ENCODE peak calls at places on chromosome X, in six cellular contexts. X is GM12865; A is nephron progenitor cell; S is AG09309; N is NB4; O is CD4-positive, alpha-beta T cell. I is an unnamed sample.

GRCh38 chrX:3066555-3066954 is 25.3 kb downstream of the ARSF start:
- DNase-seq in X (no peak), A (no peak), S (no peak), N (peak; percentile 45), O (no peak), I (no peak)

GRCh38 chrX:133544105-133544504 is 128.8 kb upstream of the GPC4 start:
- DNase-seq in X (no peak), A (no peak), S (peak; percentile 24), N (no peak), O (no peak), I (no peak)

GRCh38 chrX:120677017-120677652 is 47.3 kb upstream of the C1GALT1C1 start:
- DNase-seq in X (no peak), A (no peak), S (no peak), N (peak; percentile 12), O (no peak), I (no peak)

GRCh38 chrX:119753001-119753400 is 5.4 kb upstream of the SOWAHD start:
- DNase-seq in X (no peak), A (no peak), S (no peak), N (no peak), O (no peak), I (no peak)

GRCh38 chrX:142994988-142995387 is 30.7 kb upstream of the SPANXN4 start:
- DNase-seq in X (no peak), A (no peak), S (no peak), N (no peak), O (no peak), I (no peak)

GRCh38 chrX:7158468-7158990 is 10.6 kb upstream of the PUDP start:
- DNase-seq in X (no peak), A (no peak), S (no peak), N (no peak), O (no peak), I (no peak)

GRCh38 chrX:75156537-75156945 is 458 bp upstream of the ABCB7 start:
- DNase-seq in X (peak; percentile 21), A (no peak), S (peak; percentile 1), N (peak; percentile 51), O (no peak), I (no peak)

GRCh38 chrX:150504399-150505186 is 63.8 kb upstream of the MTM1 start:
- DNase-seq in X (no peak), A (no peak), S (no peak), N (no peak), O (no peak), I (no peak)

GRCh38 chrX:152861826-152862225 is 31.0 kb downstream of the NSDHL start:
- DNase-seq in X (no peak), A (no peak), S (no peak), N (no peak), O (no peak), I (no peak)

GRCh38 chrX:110992611-110993010 is 103.4 kb upstream of the PAK3 start:
- DNase-seq in X (peak; percentile 27), A (peak; percentile 41), S (no peak), N (peak; percentile 30), O (peak; percentile 2), I (no peak)

GRCh38 chrX:112874140-112874539 is 33.5 kb upstream of the AMOT start:
- DNase-seq in X (no peak), A (no peak), S (no peak), N (no peak), O (no peak), I (no peak)

GRCh38 chrX:42771836-42772335 is 6.1 kb downstream of the PPP1R2C start:
- DNase-seq in X (no peak), A (no peak), S (no peak), N (no peak), O (no peak), I (no peak)

GRCh38 chrX:154541896-154542722 is 4.5 kb downstream of the G6PD start:
- DNase-seq in X (no peak), A (no peak), S (peak; percentile 76), N (peak; percentile 91), O (no peak), I (peak; percentile 72)

GRCh38 chrX:9905288-9905687 is 61.9 kb upstream of the CLDN34 start:
- DNase-seq in X (no peak), A (no peak), S (no peak), N (no peak), O (no peak), I (no peak)

GRCh38 chrX:12315526-12315925 is 177.3 kb downstream of the FRMPD4 start:
- DNase-seq in X (no peak), A (no peak), S (no peak), N (no peak), O (no peak), I (no peak)

GRCh38 chrX:153226344-153227190 is 47.5 kb downstream of the MAGEA1 start:
- DNase-seq in X (no peak), A (peak; percentile 83), S (no peak), N (peak; percentile 49), O (no peak), I (no peak)

GRCh38 chrX:9866633-9867032 is 80.4 kb downstream of the SHROOM2 start:
- DNase-seq in X (no peak), A (no peak), S (no peak), N (no peak), O (no peak), I (no peak)

GRCh38 chrX:123087326-123087725 is 96.8 kb upstream of the GRIA3 start:
- DNase-seq in X (no peak), A (no peak), S (peak; percentile 39), N (peak; percentile 44), O (no peak), I (no peak)

GRCh38 chrX:38095971-38096529 is 89.7 kb downstream of the SYTL5 start:
- DNase-seq in X (peak; percentile 4), A (no peak), S (no peak), N (no peak), O (no peak), I (no peak)

GRCh38 chrX:104343408-104344129 is 88.8 kb upstream of the ESX1 start:
- DNase-seq in X (peak; percentile 42), A (peak; percentile 34), S (peak; percentile 33), N (peak; percentile 51), O (no peak), I (no peak)

GRCh38 chrX:130114141-130114561 is 3.9 kb upstream of the ELF4 start:
- DNase-seq in X (peak; percentile 32), A (no peak), S (no peak), N (no peak), O (no peak), I (no peak)

GRCh38 chrX:110442631-110443030 is 84.0 kb downstream of the RTL9 start:
- DNase-seq in X (peak; percentile 28), A (peak; percentile 36), S (no peak), N (peak; percentile 45), O (no peak), I (no peak)

GRCh38 chrX:4579480-4579879 is 866.0 kb upstream of the PRKX start:
- DNase-seq in X (no peak), A (no peak), S (no peak), N (no peak), O (no peak), I (no peak)

GRCh38 chrX:71492086-71493065 is 40.5 kb upstream of the OGT start:
- DNase-seq in X (peak; percentile 73), A (no peak), S (no peak), N (peak; percentile 46), O (peak; percentile 26), I (no peak)

GRCh38 chrX:43707812-43708548 is 51.9 kb downstream of the MAOA start:
- DNase-seq in X (no peak), A (no peak), S (no peak), N (no peak), O (no peak), I (no peak)

GRCh38 chrX:72271091-72271490 is 6.0 kb downstream of the RPS4X start:
- DNase-seq in X (no peak), A (no peak), S (no peak), N (no peak), O (no peak), I (no peak)

GRCh38 chrX:51334276-51334675 is 1.7 kb downstream of the NUDT10 start:
- DNase-seq in X (no peak), A (no peak), S (no peak), N (no peak), O (no peak), I (no peak)

DNA sequence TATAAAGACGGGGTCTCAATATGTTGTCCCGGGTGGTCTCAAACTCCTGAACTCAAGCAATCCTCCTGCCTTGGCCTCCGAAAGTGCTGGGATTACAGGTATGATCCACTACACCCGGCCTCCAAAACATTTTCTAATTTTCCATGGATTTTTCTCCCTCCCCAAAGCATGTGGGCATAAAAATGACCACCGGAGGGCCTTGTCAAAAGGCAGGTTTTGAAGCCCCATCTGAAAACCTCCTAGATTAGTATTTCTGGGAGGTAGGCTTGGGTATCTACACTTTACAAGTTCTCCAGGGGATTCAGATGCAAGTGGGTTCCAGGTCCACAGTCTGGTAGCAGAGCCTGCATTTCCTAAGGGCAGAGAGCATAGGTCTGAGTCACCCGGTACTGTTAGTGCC is 1.4 kb upstream of the GPR173 start:
- DNase-seq in X (no peak), A (no peak), S (no peak), N (peak; percentile 3), O (no peak), I (no peak)
- TF ChIP-seq CTCF in X (no peak), A (peak; percentile 16), S (peak; percentile 39), N (peak; percentile 32), O (no peak), I (peak; percentile 14)

GRCh38 chrX:106619797-106620196 is 8.0 kb downstream of the RADX start:
- DNase-seq in X (peak; percentile 10), A (no peak), S (no peak), N (no peak), O (no peak), I (no peak)
- TF ChIP-seq CTCF in X (peak; percentile 32), A (peak; percentile 16), S (peak; percentile 48), N (peak; percentile 20), O (no peak), I (no peak)

GRCh38 chrX:76555269-76555668 is 127.8 kb downstream of the MAGEE1 start:
- DNase-seq in X (no peak), A (no peak), S (no peak), N (peak; percentile 1), O (no peak), I (no peak)

GRCh38 chrX:76550016-76550415 is 122.5 kb downstream of the MAGEE1 start:
- DNase-seq in X (no peak), A (no peak), S (no peak), N (no peak), O (no peak), I (no peak)

GRCh38 chrX:76555816-76556215 is 128.3 kb downstream of the MAGEE1 start:
- DNase-seq in X (peak; percentile 58), A (peak; percentile 17), S (no peak), N (peak; percentile 73), O (no peak), I (no peak)
- TF ChIP-seq CTCF in X (no peak), A (no peak), S (no peak), N (peak; percentile 17), O (no peak), I (no peak)

GRCh38 chrX:23904096-23904495 is 3.6 kb downstream of the APOO start:
- DNase-seq in X (peak; percentile 36), A (no peak), S (no peak), N (no peak), O (no peak), I (no peak)

GRCh38 chrX:23907496-23908218 is at the start of the genes APOO and CXorf58:
- DNase-seq in X (peak; percentile 96), A (peak; percentile 98), S (no peak), N (peak; percentile 95), O (peak; percentile 84), I (no peak)

GRCh38 chrX:23911436-23911835 is 3.6 kb downstream of the CXorf58 start:
- DNase-seq in X (no peak), A (no peak), S (no peak), N (peak; percentile 53), O (no peak), I (no peak)

GRCh38 chrX:23907106-23907495 is 637 bp downstream of the APOO start:
- DNase-seq in X (peak; percentile 32), A (no peak), S (no peak), N (peak; percentile 56), O (no peak), I (no peak)

GRCh38 chrX:23908219-23909003 is 605 bp downstream of the CXorf58 start:
- DNase-seq in X (peak; percentile 27), A (peak; percentile 20), S (no peak), N (no peak), O (no peak), I (no peak)
- TF ChIP-seq CTCF in X (peak; percentile 22), A (no peak), S (peak; percentile 35), N (peak; percentile 33), O (no peak), I (no peak)

I was measured in AG04449.